ENCODE peak calls at places on chromosomes 6 and 20, in eight cellular contexts. Z is fibroblast of villous mesenchyme, F is AG04450, R is cardiac muscle cell, G is psoas muscle, N is HepG2, L is cardiac fibroblast, S is tibial nerve. V is an unnamed sample.

GRCh38 chr6:30885481-30885998 is 1.2 kb downstream of the DDR1 start:
- DNase-seq in F (no peak), S (no peak), Z (peak), N (peak), R (peak), G (no peak), L (peak), V (peak)

GRCh38 chr6:27687154-27688013 is 214.5 kb upstream of the ZNF184 start:
- DNase-seq in L (peak), N (peak), F (no peak), G (peak), Z (peak), S (peak), R (peak), V (peak)

GRCh38 chr6:155436981-155437749 is 18.5 kb downstream of the NOX3 start:
- DNase-seq in N (peak), S (no peak), F (no peak), G (no peak), R (peak), L (peak), Z (no peak), V (peak)

GRCh38 chr6:33851959-33852358 is 48.2 kb upstream of the MLN start:
- DNase-seq in G (no peak), S (no peak), F (no peak), L (peak), R (peak), N (peak), Z (peak), V (peak)

GRCh38 chr6:98828991-98829411 is 5.4 kb upstream of the POU3F2 start:
- DNase-seq in N (no peak), Z (no peak), L (no peak), S (no peak), F (no peak), G (no peak), R (no peak), V (no peak)

GRCh38 chr6:125961117-125961516 is 4.5 kb downstream of the HINT3 start:
- DNase-seq in R (no peak), S (no peak), N (no peak), G (no peak), F (no peak), Z (no peak), L (no peak), V (no peak)

GRCh38 chr6:83601119-83601518 is 88.8 kb downstream of the PRSS35 start:
- DNase-seq in N (no peak), R (no peak), Z (no peak), F (no peak), G (no peak), S (no peak), L (no peak), V (no peak)

GRCh38 chr6:17280552-17281090 is 540 bp upstream of the RBM24 start:
- DNase-seq in L (no peak), N (no peak), G (peak), S (no peak), F (no peak), Z (no peak), R (peak), V (peak)

GRCh38 chr6:1613631-1614447 is 4.1 kb downstream of the FOXC1 start:
- DNase-seq in R (peak), S (peak), L (peak), G (peak), N (no peak), Z (no peak), F (no peak), V (peak)

GRCh38 chr6:26195376-26195923 is 108.2 kb downstream of the HFE start:
- DNase-seq in S (peak), L (peak), Z (peak), F (peak), R (peak), N (peak), G (peak), V (peak)

GRCh38 chr6:63643862-63644261 is 8.3 kb downstream of the PHF3 start:
- DNase-seq in S (no peak), N (no peak), G (no peak), L (peak), R (no peak), F (no peak), Z (no peak), V (peak)

GRCh38 chr6:63636516-63636968 is 940 bp downstream of the PHF3 start:
- DNase-seq in S (peak), L (peak), G (peak), Z (peak), N (peak), F (no peak), R (peak), V (peak)

GRCh38 chr6:63637865-63638445 is 2.4 kb downstream of the PHF3 start:
- DNase-seq in Z (no peak), L (no peak), R (no peak), F (no peak), N (no peak), G (no peak), S (no peak), V (peak)

GRCh38 chr6:63635563-63636515 is at the start of gene PHF3:
- DNase-seq in S (peak), F (peak), Z (peak), G (peak), L (peak), R (peak), N (peak), V (peak)

GRCh38 chr6:63640062-63640461 is 4.5 kb downstream of the PHF3 start:
- DNase-seq in R (no peak), L (peak), F (no peak), S (no peak), Z (peak), G (no peak), N (no peak), V (peak)
- H3K4me3 ChIP-seq in R (no peak), L (no peak), F (no peak), S (no peak), Z (no peak), G (no peak), N (no peak), V (no peak)

GRCh38 chr20:40633123-40633850 is 55.7 kb downstream of the MAFB start:
- DNase-seq in F (no peak), R (no peak), G (no peak), S (no peak), N (no peak), Z (no peak), L (no peak), V (no peak)
- TF ChIP-seq CTCF in F (no peak), R (no peak), G (no peak), S (no peak), N (no peak), Z (no peak), L (no peak), V (no peak)

GRCh38 chr6:80006541-80006940 is 2.1 kb downstream of the TTK start:
- DNase-seq in S (no peak), Z (no peak), R (no peak), F (no peak), G (no peak), N (no peak), L (no peak), V (no peak)

GRCh38 chr6:80003841-80004198 is 629 bp upstream of the TTK start:
- DNase-seq in F (no peak), G (peak), L (no peak), N (no peak), S (peak), R (no peak), Z (no peak), V (no peak)

GRCh38 chr6:80004199-80005072 is at the start of gene TTK:
- DNase-seq in Z (peak), N (peak), G (peak), F (peak), S (peak), R (peak), L (peak), V (peak)

GRCh38 chr6:80001337-80001736 is 3.1 kb upstream of the TTK start:
- DNase-seq in Z (no peak), F (no peak), L (no peak), G (no peak), R (no peak), N (no peak), S (no peak), V (no peak)

DNA sequence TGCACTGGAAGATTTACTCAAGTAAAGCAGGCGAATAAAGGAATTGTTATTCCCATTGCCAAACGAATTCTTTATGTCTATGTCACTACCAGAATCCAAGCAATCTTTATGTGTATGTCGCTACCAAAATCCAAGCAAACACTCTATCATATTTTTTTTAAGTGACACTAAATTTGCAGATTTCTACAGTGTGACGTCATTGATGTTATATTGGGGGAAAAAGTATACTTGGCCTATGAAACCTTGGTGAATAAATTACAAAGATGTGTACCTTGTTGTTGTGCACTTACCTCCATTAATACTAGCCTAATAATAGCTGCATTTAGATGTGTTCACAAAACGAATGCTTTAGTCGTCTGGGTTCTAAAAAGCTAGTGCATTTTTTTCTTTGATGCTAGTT is 957 bp downstream of the TTK start:
- DNase-seq in F (no peak), N (no peak), Z (no peak), R (no peak), L (no peak), S (no peak), G (no peak), V (no peak)
- H3K4me3 ChIP-seq in F (peak), N (peak), Z (peak), R (peak), L (peak), S (no peak), G (no peak), V (peak)

GRCh38 chr6:73121421-73121993 is 103.8 kb downstream of the KHDC1L start:
- DNase-seq in S (no peak), F (no peak), G (no peak), R (no peak), L (peak), N (no peak), Z (peak), V (peak)
- TF ChIP-seq CTCF in S (no peak), F (peak), G (no peak), R (peak), L (peak), N (no peak), Z (peak), V (peak)

GRCh38 chr6:118165500-118165899 is 258.4 kb downstream of the SLC35F1 start:
- DNase-seq in G (no peak), N (no peak), R (no peak), Z (no peak), S (no peak), L (no peak), F (no peak), V (no peak)

GRCh38 chr6:118163609-118164008 is 256.5 kb downstream of the SLC35F1 start:
- DNase-seq in N (no peak), F (no peak), S (no peak), G (no peak), R (no peak), L (no peak), Z (no peak), V (no peak)

GRCh38 chr6:118161364-118161763 is 254.3 kb downstream of the SLC35F1 start:
- DNase-seq in F (no peak), Z (no peak), R (no peak), G (no peak), L (no peak), N (no peak), S (no peak), V (no peak)
- H3K4me3 ChIP-seq in F (no peak), Z (no peak), R (no peak), G (no peak), L (no peak), N (no peak), S (no peak), V (no peak)

GRCh38 chr20:2673453-2673852 is 9.4 kb upstream of the IDH3B start:
- DNase-seq in N (no peak), L (no peak), R (no peak), Z (no peak), F (no peak), S (no peak), G (no peak), V (no peak)

GRCh38 chr20:2672446-2672845 is 8.4 kb upstream of the IDH3B start:
- DNase-seq in G (no peak), F (no peak), N (no peak), R (no peak), L (no peak), S (no peak), Z (no peak), V (no peak)

DNA sequence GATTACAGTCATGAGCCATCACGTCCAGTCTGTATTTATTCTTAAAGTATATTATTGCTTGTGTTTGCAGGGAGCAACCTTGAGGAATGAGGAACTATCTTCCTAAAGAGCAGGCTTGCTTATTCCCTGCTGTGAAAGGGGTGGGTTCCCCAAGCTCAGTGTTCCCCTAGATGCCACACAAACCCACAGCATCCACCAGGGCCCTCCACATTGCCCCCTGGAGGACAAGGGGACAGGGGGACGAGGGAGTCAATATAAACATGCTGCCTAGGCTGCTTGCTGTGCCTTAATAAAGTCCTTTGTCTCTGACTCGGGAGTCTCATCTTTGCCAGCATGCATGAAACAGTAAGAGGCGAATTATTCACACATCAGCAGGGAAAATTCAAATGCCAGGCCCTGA is 8.0 kb upstream of the IDH3B start:
- DNase-seq in S (no peak), Z (no peak), R (no peak), G (no peak), F (no peak), N (no peak), L (no peak), V (no peak)
- TF ChIP-seq CTCF in S (no peak), Z (peak), R (peak), G (no peak), F (no peak), N (peak), L (peak), V (peak)

DNA sequence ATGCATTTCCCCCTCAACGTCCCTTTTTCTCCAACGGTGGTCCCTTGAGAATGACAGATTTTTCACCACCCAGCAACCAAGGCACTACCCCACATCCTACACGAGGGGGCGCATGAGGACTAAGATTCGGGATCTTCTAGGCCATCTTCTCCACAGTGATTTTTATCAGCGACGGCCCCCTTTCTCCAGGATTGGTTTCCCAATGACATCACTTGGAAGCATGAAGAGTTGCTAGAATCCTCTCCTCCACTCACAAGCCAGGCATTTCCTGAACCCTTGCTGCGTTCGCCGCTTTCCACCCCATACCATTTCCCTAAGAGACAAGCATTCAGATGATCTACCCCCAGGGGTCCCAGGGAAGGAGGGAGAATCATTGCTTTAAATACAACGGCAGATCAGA is 252.0 kb downstream of the HIVEP2 start:
- DNase-seq in N (peak), F (peak), R (peak), S (peak), G (peak), L (peak), Z (peak), V (peak)
- H3K4me3 ChIP-seq in N (no peak), F (no peak), R (no peak), S (no peak), G (no peak), L (no peak), Z (no peak), V (no peak)

DNA sequence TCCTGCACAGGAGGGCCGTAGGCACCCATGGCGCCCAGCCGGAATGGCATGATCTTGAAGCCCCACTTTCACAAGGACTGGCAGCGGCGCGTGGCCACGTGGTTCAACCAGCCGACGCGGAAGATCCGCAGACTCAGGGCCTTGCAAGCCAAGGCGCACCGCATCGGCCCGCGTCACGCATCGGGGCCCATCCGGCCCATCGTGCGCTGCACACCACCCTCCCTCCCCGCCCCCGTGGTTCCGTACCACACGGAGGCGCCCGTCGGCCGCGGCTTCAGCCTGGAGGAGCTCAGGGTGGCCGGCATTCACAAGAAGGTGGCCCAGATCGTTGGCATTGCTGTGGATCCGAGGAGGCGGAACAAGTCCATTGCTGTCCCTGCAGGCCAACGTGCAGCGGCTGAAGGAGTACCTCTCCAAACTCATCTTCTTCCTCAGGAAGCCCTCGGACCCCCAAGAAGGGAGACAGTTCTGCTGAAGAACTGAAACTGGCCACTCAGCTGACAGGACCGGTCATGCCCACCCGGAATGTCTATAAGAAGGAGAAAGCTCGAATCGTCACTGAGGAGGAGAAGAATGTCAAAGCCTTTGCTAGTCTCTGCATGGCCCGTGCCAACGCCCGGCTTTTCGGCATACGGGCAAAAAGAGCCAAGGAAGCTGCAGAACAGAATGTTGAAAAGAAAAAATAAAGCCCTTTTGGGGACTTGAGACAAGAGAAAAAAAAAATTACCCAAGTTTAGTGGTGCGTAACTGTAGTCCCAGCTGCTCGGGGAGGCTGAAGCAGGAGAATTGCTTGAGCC is 9.9 kb upstream of the NCOA5 start:
- DNase-seq in L (no peak), R (no peak), S (no peak), N (no peak), Z (no peak), F (no peak), G (peak), V (no peak)
- TF ChIP-seq CTCF in L (no peak), R (peak), S (no peak), N (peak), Z (no peak), F (no peak), G (no peak), V (no peak)